ENCODE peak calls at places on chromosomes 5 and 9, in seven cellular contexts. L is K562, O is HepG2, V is WTC11, S is HCT116, N is H1, I is GM12878. R is an unnamed sample.

GRCh38 chr5:98836175-98836574 is 62.7 kb downstream of the RGMB start:
- DNase-seq in L (no peak), O (no peak), V (no peak), S (no peak), N (no peak), I (no peak), R (no peak)

GRCh38 chr9:137049544-137050449 is 3.8 kb upstream of the NPDC1 start:
- DNase-seq in L (peak), O (no peak), V (peak), S (no peak), N (peak), I (no peak), R (peak)

GRCh38 chr9:125099816-125100215 is 43.5 kb downstream of the SCAI start:
- DNase-seq in L (no peak), O (no peak), V (no peak), S (no peak), N (no peak), I (no peak), R (no peak)

GRCh38 chr5:9951861-9952260 is 297.8 kb downstream of the ATPSCKMT start:
- DNase-seq in L (no peak), O (no peak), V (no peak), S (no peak), N (no peak), I (no peak), R (no peak)

GRCh38 chr5:57692582-57693487 is 210.2 kb upstream of the ACTBL2 start:
- DNase-seq in L (peak), O (peak), V (peak), S (peak), N (no peak), I (no peak), R (peak)

GRCh38 chr5:133475986-133476385 is 136.4 kb downstream of the FSTL4 start:
- DNase-seq in L (no peak), O (no peak), V (no peak), S (no peak), N (no peak), I (no peak), R (no peak)

GRCh38 chr5:177537389-177538361 is 16.7 kb downstream of the FAM193B start:
- DNase-seq in L (no peak), O (no peak), V (no peak), S (no peak), N (no peak), I (no peak), R (no peak)

GRCh38 chr5:15897609-15898008 is 282.0 kb downstream of the MARCHF11 start:
- DNase-seq in L (no peak), O (no peak), V (no peak), S (no peak), N (no peak), I (no peak), R (no peak)

GRCh38 chr9:692636-693459 is 148.6 kb upstream of the DMRT1 start:
- DNase-seq in L (no peak), O (peak), V (no peak), S (no peak), N (no peak), I (no peak), R (no peak)

GRCh38 chr5:140344683-140345423 is 1.6 kb downstream of the HBEGF start:
- DNase-seq in L (peak), O (no peak), V (no peak), S (no peak), N (no peak), I (no peak), R (no peak)

GRCh38 chr5:35773936-35774335 is 82.8 kb upstream of the IL7R start:
- DNase-seq in L (no peak), O (no peak), V (no peak), S (no peak), N (no peak), I (no peak), R (no peak)

GRCh38 chr5:142012186-142012785 is 541 bp downstream of the GNPDA1 start:
- DNase-seq in L (peak), O (peak), V (peak), S (peak), N (peak), I (no peak), R (peak)

GRCh38 chr9:95017062-95017461 is 290.6 kb downstream of the AOPEP start:
- DNase-seq in L (no peak), O (no peak), V (no peak), S (no peak), N (no peak), I (no peak), R (no peak)

GRCh38 chr9:106883626-106884190 is 20.7 kb downstream of the ZNF462 start:
- DNase-seq in L (no peak), O (no peak), V (no peak), S (no peak), N (no peak), I (no peak), R (no peak)

GRCh38 chr5:77211691-77212047 is 1.2 kb downstream of the PDE8B start:
- DNase-seq in L (no peak), O (no peak), V (no peak), S (no peak), N (no peak), I (no peak), R (no peak)

GRCh38 chr5:43336159-43336558 is 22.9 kb upstream of the HMGCS1 start:
- DNase-seq in L (no peak), O (no peak), V (no peak), S (peak), N (no peak), I (no peak), R (no peak)

GRCh38 chr5:138603521-138603920 is 28.3 kb upstream of the HSPA9 start:
- DNase-seq in L (no peak), O (no peak), V (no peak), S (no peak), N (no peak), I (peak), R (no peak)

GRCh38 chr5:149938791-149939358 is 5.7 kb downstream of the PDE6A start:
- DNase-seq in L (no peak), O (no peak), V (no peak), S (no peak), N (no peak), I (no peak), R (no peak)

GRCh38 chr9:105447386-105447813 is 434 bp upstream of the FSD1L start:
- DNase-seq in L (no peak), O (no peak), V (no peak), S (no peak), N (no peak), I (no peak), R (no peak)

GRCh38 chr9:10112070-10112469 is 500.7 kb downstream of the PTPRD start:
- DNase-seq in L (no peak), O (no peak), V (no peak), S (no peak), N (no peak), I (no peak), R (no peak)

GRCh38 chr9:69758001-69758730 is 1.6 kb downstream of the PTAR1 start:
- DNase-seq in L (no peak), O (no peak), V (no peak), S (no peak), N (no peak), I (no peak), R (no peak)

GRCh38 chr5:157890825-157891587 is 32.1 kb upstream of the CLINT1 start:
- DNase-seq in L (no peak), O (no peak), V (no peak), S (no peak), N (no peak), I (no peak), R (no peak)

GRCh38 chr5:38796000-38796738 is 49.6 kb upstream of the OSMR start:
- DNase-seq in L (no peak), O (no peak), V (no peak), S (no peak), N (no peak), I (no peak), R (no peak)

GRCh38 chr5:64160196-64160595 is 5.4 kb upstream of the RNF180 start:
- DNase-seq in L (no peak), O (no peak), V (no peak), S (no peak), N (no peak), I (no peak), R (no peak)

GRCh38 chr5:150905312-150905683 is 518 bp upstream of the ZNF300 start:
- DNase-seq in L (no peak), O (no peak), V (no peak), S (no peak), N (no peak), I (no peak), R (no peak)

GRCh38 chr9:109108318-109108717 is 11.4 kb downstream of the TMEM245 start:
- DNase-seq in L (no peak), O (no peak), V (no peak), S (no peak), N (no peak), I (no peak), R (no peak)

GRCh38 chr5:42491699-42492098 is 68.5 kb downstream of the GHR start:
- DNase-seq in L (no peak), O (no peak), V (no peak), S (no peak), N (no peak), I (no peak), R (no peak)

GRCh38 chr9:4430492-4431261 is 59.6 kb upstream of the SLC1A1 start:
- DNase-seq in L (no peak), O (no peak), V (no peak), S (no peak), N (no peak), I (no peak), R (no peak)

GRCh38 chr9:135826188-135826545 is 81.2 kb downstream of the CAMSAP1 start:
- DNase-seq in L (no peak), O (no peak), V (no peak), S (no peak), N (no peak), I (no peak), R (no peak)

GRCh38 chr9:132942541-132943182 is 1.8 kb downstream of the TSC1 start:
- DNase-seq in L (no peak), O (no peak), V (no peak), S (no peak), N (no peak), I (no peak), R (no peak)

DNA sequence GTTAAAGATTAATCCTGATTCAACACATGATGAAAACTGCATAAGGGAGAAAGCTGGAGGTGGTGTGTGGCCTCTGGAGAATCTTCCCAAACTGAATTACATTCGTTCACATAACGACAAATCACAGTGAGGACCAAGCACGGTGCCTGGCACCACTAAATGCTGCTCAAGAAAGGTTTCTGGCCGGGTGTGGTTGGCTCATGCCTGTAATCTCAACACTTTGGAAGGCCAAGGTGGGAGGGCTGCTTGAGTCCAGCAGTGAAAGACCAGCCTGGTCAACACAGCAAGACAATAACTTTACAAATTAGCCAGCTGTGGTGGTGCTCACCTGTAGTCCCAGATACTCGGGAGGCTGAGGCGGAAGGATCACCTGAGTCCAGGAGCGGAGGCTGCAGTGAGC is 9.6 kb downstream of the COL23A1 start:
- DNase-seq in L (no peak), O (no peak), V (no peak), S (no peak), N (no peak), I (no peak), R (no peak)
- TF ChIP-seq SP1 in L (no peak), O (no peak), V (no peak), S (no peak), N (no peak), I (no peak), R (no peak)

DNA sequence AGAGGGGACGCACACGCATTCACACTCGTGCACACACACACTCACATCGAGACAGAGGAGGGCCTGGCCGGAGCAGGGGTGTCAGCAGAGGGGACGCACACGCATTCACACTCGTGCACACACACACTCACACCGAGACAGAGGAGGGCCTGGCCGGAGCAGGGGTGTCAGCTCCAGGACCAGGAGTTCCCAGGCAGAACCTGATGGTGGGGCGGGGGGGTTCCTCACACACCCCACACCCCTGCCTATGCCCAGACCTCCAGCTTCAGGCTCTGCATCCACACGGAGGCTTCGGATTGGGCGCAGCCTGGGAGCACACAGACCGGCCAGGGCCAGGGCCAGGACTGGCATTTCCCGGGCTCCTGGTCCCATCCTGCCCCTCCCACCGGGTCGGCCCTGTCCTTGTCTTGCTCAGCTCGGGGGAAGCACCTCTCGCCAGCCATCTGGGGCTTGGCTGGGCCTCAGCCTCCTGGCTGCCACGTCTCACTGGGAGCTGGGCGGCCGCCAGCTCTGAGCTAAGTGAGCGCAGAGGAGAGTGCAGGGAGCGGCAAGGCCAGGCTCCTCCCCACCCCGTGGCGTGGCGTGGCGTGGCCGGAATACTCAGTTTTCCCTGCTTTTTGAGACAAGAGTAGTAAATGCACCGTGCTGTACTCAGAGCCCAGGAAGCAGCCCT is 31.3 kb downstream of the ADAMTS2 start:
- DNase-seq in L (no peak), O (no peak), V (peak), S (no peak), N (no peak), I (no peak), R (no peak)
- TF ChIP-seq SP1 in L (no peak), O (no peak), V (no peak), S (no peak), N (no peak), I (no peak), R (no peak)

DNA sequence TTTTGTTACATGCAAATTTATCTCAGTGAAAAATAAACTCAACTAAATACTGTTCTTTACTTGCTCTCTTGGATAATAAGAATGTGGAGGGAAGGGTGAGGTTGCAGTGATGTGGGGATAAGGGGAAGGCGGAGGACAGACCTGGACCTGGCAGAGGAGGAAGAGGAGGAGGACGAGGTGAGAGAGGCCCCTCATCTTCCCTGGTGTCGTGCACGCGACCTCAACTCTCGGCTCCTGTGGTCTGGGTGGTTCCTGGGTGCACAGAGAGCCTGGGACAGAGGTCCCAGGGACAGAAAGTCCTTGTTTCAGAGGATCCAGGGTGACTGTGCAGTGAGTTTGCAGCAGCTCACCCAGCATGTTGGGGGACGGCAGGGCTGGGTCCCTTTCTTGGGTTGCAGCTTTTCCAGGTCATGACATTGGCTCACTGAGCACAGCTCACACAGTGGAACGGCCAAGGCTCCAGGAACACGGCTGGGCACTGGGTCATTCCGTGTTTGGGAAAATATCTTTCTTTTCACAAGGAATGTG is 37.7 kb upstream of the LPCAT1 start:
- DNase-seq in L (no peak), O (no peak), V (no peak), S (no peak), N (no peak), I (no peak), R (no peak)
- TF ChIP-seq SP1 in L (no peak), O (no peak), V (no peak), S (no peak), N (no peak), I (no peak), R (no peak)

GRCh38 chr5:59555596-59555995 is 337.9 kb downstream of the PDE4D start:
- DNase-seq in L (no peak), O (no peak), V (no peak), S (no peak), N (no peak), I (no peak), R (no peak)
- TF ChIP-seq SP1 in L (no peak), O (no peak), V (no peak), S (no peak), N (no peak), I (no peak), R (no peak)

GRCh38 chr9:7001571-7001970 is 243.8 kb downstream of the KDM4C start:
- DNase-seq in L (no peak), O (no peak), V (no peak), S (no peak), N (no peak), I (no peak), R (no peak)
- TF ChIP-seq SP1 in L (no peak), O (no peak), V (no peak), S (no peak), N (no peak), I (no peak), R (no peak)

DNA sequence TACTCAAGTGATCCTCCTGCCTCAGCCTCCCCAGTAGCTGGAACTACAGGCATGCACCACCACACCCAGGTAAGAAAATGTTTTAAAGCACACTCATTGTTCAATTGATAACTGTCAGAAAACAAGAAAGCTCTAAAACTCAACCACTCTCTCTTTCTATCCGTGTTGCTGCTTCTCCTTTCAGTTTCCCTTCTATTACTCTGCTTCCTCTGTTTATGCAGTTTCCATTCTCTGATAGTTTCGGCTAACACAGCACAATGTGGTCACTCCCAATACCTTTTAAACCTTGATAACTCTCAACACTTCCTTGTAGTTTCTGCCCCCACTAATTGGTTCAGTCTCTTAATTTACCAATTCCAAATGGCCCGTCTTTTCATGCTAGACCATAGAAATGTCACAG is 59.2 kb upstream of the NR4A3 start:
- DNase-seq in L (no peak), O (no peak), V (no peak), S (no peak), N (no peak), I (peak), R (no peak)
- TF ChIP-seq SP1 in L (no peak), O (no peak), V (no peak), S (no peak), N (no peak), I (no peak), R (no peak)

GRCh38 chr5:120567921-120568320 is 103.8 kb downstream of the PRR16 start:
- DNase-seq in L (no peak), O (no peak), V (no peak), S (no peak), N (no peak), I (no peak), R (no peak)
- TF ChIP-seq SP1 in L (no peak), O (no peak), V (no peak), S (no peak), N (no peak), I (no peak), R (no peak)

GRCh38 chr5:102713278-102713677 is 41.8 kb upstream of the PAM start:
- DNase-seq in L (no peak), O (no peak), V (no peak), S (no peak), N (no peak), I (no peak), R (no peak)

GRCh38 chr5:102711525-102712240 is 43.4 kb upstream of the PAM start:
- DNase-seq in L (no peak), O (no peak), V (no peak), S (no peak), N (no peak), I (no peak), R (no peak)

GRCh38 chr5:102715405-102715804 is 39.7 kb upstream of the PAM start:
- DNase-seq in L (no peak), O (no peak), V (no peak), S (peak), N (no peak), I (no peak), R (no peak)

GRCh38 chr5:102716017-102716416 is 39.1 kb upstream of the PAM start:
- DNase-seq in L (no peak), O (no peak), V (no peak), S (no peak), N (no peak), I (no peak), R (no peak)

DNA sequence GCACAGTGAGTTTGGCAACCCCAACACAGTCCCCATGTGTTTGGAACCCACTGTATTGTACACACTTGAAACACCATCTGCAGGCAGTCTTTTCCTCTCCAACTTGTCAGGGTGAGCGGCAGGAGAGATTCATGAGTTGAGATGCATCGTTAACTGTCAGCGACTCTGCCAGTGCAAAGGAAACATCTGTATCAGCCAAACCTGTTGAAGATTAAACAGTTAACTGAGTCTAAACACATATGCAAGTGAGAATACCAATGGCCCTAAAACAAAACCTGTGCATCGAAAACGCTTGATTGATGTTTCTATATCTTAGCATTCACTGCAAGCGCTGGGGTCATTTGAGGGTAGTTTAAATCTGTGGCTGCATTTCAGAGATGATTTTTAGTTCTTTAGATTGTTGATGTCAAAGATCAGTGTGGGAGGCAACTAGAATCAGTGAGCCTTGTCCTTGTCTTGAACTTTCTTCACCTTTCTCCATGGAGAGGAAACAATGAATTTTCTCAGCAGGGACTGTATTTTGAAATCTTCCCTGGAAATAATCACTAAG is 41.3 kb upstream of the PAM start:
- DNase-seq in L (no peak), O (no peak), V (no peak), S (no peak), N (no peak), I (peak), R (no peak)
- TF ChIP-seq SP1 in L (no peak), O (no peak), V (no peak), S (no peak), N (no peak), I (no peak), R (no peak)